ENCODE peak calls at places on chromosome 21, in five cellular contexts. O, J, S, X and L are unnamed samples.
A peak's percentile ranks its signal among the peaks of the same experiment; 100 is the strongest.

GRCh38 chr21:36710729-36711048 is 11.8 kb downstream of the SIM2 start:
- DNase-seq in S (peak; percentile 52), X (no peak), O (no peak), J (no peak), L (no peak)

GRCh38 chr21:36478207-36478701 is 1.7 kb downstream of the CLDN14 start:
- DNase-seq in J (peak; percentile 73), S (no peak), O (no peak), X (no peak), L (peak; percentile 85)

GRCh38 chr21:22235866-22236590 is 1237.8 kb downstream of the NCAM2 start:
- DNase-seq in O (no peak), S (no peak), X (no peak), J (no peak), L (no peak)

GRCh38 chr21:39696620-39697019 is 48.4 kb upstream of the IGSF5 start:
- DNase-seq in O (no peak), X (no peak), J (no peak), S (no peak), L (no peak)

GRCh38 chr21:34276711-34277425 is 86.9 kb upstream of the KCNE2 start:
- DNase-seq in J (no peak), X (no peak), S (no peak), O (no peak), L (no peak)

GRCh38 chr21:29436143-29436542 is 137.4 kb downstream of the BACH1 start:
- DNase-seq in J (no peak), X (no peak), S (no peak), O (no peak), L (no peak)

GRCh38 chr21:27681038-27681437 is 714.1 kb upstream of the ADAMTS5 start:
- DNase-seq in S (no peak), X (no peak), O (no peak), J (no peak), L (peak; percentile 14)

GRCh38 chr21:28207776-28208175 is 784.9 kb downstream of the LTN1 start:
- DNase-seq in O (no peak), J (no peak), X (no peak), S (no peak), L (peak; percentile 10)

GRCh38 chr21:31108969-31109368 is 70.7 kb upstream of the KRTAP19-8 start:
- DNase-seq in X (no peak), O (no peak), J (no peak), S (no peak), L (no peak)

GRCh38 chr21:44375281-44375651 is 21.8 kb downstream of the TRPM2 start:
- DNase-seq in O (no peak), X (no peak), J (no peak), S (no peak), L (no peak)

GRCh38 chr21:26118928-26119540 is 51.5 kb downstream of the APP start:
- DNase-seq in J (no peak), S (no peak), X (no peak), O (no peak), L (no peak)

GRCh38 chr21:26761174-26761915 is 83.9 kb downstream of the ADAMTS1 start:
- DNase-seq in S (no peak), O (no peak), X (no peak), J (no peak), L (no peak)

GRCh38 chr21:24197132-24197643 is 1410.1 kb downstream of the MRPL39 start:
- DNase-seq in J (no peak), O (no peak), X (no peak), S (no peak), L (no peak)

GRCh38 chr21:43989401-43989800 is 22.7 kb upstream of the TRAPPC10 start:
- DNase-seq in J (no peak), O (no peak), X (no peak), S (no peak), L (no peak)

GRCh38 chr21:16013570-16013969 is 283.8 kb downstream of the USP25 start:
- DNase-seq in X (no peak), S (no peak), J (no peak), O (no peak), L (no peak)

GRCh38 chr21:21715286-21715969 is 717.2 kb downstream of the NCAM2 start:
- DNase-seq in S (no peak), O (no peak), J (no peak), X (no peak), L (no peak)

GRCh38 chr21:39136711-39137110 is 46.5 kb downstream of the PSMG1 start:
- DNase-seq in X (no peak), S (no peak), O (no peak), J (no peak), L (no peak)

GRCh38 chr21:46442938-46443337 is 15.8 kb upstream of the DIP2A start:
- DNase-seq in O (no peak), X (no peak), S (peak; percentile 47), J (no peak), L (no peak)

GRCh38 chr21:33938381-33938780 is 22.8 kb upstream of the ATP5PO start:
- DNase-seq in S (no peak), X (no peak), J (no peak), O (no peak), L (no peak)

GRCh38 chr21:27693376-27693775 is 726.5 kb upstream of the ADAMTS5 start:
- DNase-seq in S (no peak), X (no peak), J (no peak), O (no peak), L (no peak)

GRCh38 chr21:17343055-17343454 is 169.8 kb upstream of the CXADR start:
- DNase-seq in O (no peak), X (peak; percentile 32), J (no peak), S (no peak), L (peak; percentile 10)

GRCh38 chr21:25573409-25574206 is 33.7 kb downstream of the MRPL39 start:
- DNase-seq in J (peak; percentile 23), S (peak; percentile 23), X (peak; percentile 6), O (no peak), L (peak; percentile 86)

GRCh38 chr21:34960672-34961071 is 88.4 kb downstream of the RUNX1 start:
- DNase-seq in O (no peak), J (no peak), X (no peak), S (no peak), L (no peak)

GRCh38 chr21:25813917-25814316 is 79.1 kb downstream of the GABPA start:
- DNase-seq in O (no peak), X (no peak), J (no peak), S (no peak), L (no peak)

GRCh38 chr21:41641821-41642368 is 125.0 kb downstream of the RIPK4 start:
- DNase-seq in O (no peak), J (peak; percentile 43), S (no peak), X (peak; percentile 41), L (peak; percentile 71)

GRCh38 chr21:41642399-41642798 is 124.5 kb downstream of the RIPK4 start:
- DNase-seq in S (no peak), X (peak; percentile 14), O (no peak), J (no peak), L (no peak)

GRCh38 chr21:41641510-41641815 is 125.4 kb downstream of the RIPK4 start:
- DNase-seq in O (no peak), J (no peak), S (no peak), X (no peak), L (no peak)

GRCh38 chr21:41639766-41640165 is 127.1 kb downstream of the RIPK4 start:
- DNase-seq in S (no peak), X (no peak), J (no peak), O (no peak), L (no peak)

DNA sequence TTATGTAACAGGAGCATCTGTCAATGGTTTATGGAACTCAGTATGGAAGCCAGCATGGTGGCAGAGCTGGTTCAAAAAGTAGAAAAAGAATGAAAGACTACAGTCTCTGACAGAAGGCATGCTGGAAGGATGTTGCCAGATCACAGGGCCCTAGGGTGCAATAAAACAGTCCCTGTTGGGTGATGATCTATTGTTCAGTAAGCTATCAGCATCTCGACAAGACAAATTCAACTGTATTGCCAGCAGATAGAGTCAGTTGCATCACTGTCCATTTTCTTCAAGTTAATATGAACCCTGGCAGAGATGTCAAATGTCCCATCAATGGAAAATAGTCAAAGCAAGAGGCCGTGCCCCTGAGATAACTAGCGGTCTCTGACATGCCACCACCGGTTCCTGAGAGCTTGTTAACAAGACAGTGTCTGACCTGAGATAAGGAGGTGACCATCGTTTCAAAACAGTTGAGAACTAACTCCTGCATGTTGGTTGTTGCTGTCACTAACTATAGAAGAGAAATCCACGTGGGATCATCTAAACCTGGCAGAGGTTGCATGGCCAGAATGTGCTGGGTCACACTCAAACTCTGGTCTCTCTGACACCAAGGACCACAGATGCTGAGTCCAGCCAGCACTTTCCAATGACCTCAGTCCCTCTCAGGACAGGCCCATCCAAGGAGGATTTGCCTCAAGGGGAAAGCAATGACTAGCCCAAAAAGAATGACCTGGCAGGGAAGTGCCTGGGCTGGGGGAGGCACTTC is 125.9 kb downstream of the RIPK4 start:
- DNase-seq in X (no peak), J (peak; percentile 21), O (no peak), S (no peak), L (no peak)
- TF ChIP-seq JUN in X (no peak), J (no peak), O (no peak), S (no peak), L (no peak)

GRCh38 chr21:45440736-45441350 is 35.9 kb downstream of the COL18A1 start:
- DNase-seq in X (no peak), O (no peak), J (no peak), S (no peak), L (no peak)

GRCh38 chr21:45439171-45439872 is 34.4 kb downstream of the COL18A1 start:
- DNase-seq in S (peak; percentile 90), X (peak; percentile 59), J (peak; percentile 58), O (peak; percentile 72), L (peak; percentile 91)

GRCh38 chr21:45439901-45440461 is 35.0 kb downstream of the COL18A1 start:
- DNase-seq in J (no peak), O (no peak), X (no peak), S (no peak), L (no peak)

GRCh38 chr21:45436371-45437040 is 31.5 kb downstream of the COL18A1 start:
- DNase-seq in S (no peak), X (no peak), J (no peak), O (no peak), L (no peak)

GRCh38 chr21:45438391-45439145 is 33.6 kb downstream of the COL18A1 start:
- DNase-seq in S (no peak), X (no peak), O (no peak), J (no peak), L (no peak)
- H3K4me2 ChIP-seq in S (peak overlapping the region; percentile 79), X (no peak overlapping the region), O (no peak overlapping the region), J (peak overlapping the region; percentile 59), L (peak overlapping the region; percentile 60)

DNA sequence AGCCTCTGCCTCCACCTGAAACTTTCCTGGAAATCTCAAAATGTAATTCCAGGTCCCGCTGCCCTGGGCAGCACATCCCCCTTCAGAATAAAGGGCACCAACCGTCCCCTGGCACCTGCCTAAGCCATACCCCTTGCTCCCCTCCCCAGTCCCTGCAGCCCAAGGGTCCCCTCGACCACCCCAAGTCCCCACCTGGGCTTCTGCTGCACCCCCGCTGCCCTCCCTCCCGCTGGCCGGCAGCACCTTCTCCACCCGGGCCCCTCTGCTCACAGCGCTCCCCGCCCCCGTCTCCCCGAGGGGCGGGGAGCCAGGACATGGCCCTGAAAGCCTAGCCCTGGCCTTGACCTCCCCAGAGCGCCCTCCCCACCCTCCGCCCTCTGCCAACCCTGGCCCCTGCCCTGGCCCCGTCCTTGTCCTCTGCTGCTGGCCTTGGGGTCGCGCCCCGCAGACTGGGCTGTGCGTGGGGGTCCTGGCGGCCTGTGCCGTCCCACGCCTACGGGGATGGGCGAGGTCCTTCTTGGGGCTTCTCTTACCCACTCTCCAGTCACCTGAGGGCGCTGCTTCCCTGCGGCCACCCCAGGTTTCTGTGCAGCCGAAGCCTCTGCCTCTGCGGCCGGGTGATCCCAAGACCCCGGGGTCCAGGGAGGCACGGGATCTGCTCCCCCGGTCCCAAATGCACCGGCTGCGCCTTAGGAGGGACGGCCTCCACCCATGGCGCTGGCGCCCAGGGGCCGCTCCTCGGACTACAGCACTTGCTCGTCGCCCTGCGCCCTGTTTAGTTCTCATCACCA is 41.7 kb downstream of the WDR4 start:
- DNase-seq in J (no peak), O (no peak), S (peak; percentile 59), X (no peak), L (no peak)
- TF ChIP-seq JUN in J (no peak), O (no peak), S (no peak), X (no peak), L (no peak)

GRCh38 chr21:37912616-37913015 is 3.6 kb downstream of the KCNJ6 start:
- DNase-seq in X (no peak), S (no peak), O (no peak), J (no peak), L (no peak)
- H3K4me2 ChIP-seq in X (no peak overlapping the region), S (no peak overlapping the region), O (no peak overlapping the region), J (no peak overlapping the region), L (no peak overlapping the region)